ENCODE peak calls at places on chromosome 1, in four cellular contexts. I, G, Q and S are unnamed samples.

GRCh38 chr1:25615563-25616079 is 970 bp upstream of the MAN1C1 start:
- DNase-seq in I (no peak), G (no peak), Q (peak; percentile 11), S (no peak)

GRCh38 chr1:60678381-60678780 is 404.0 kb upstream of the NFIA start:
- DNase-seq in I (no peak), G (no peak), Q (no peak), S (no peak)

GRCh38 chr1:225866981-225867380 is 15.2 kb downstream of the TMEM63A start:
- DNase-seq in I (no peak), G (no peak), Q (no peak), S (no peak)

GRCh38 chr1:77888071-77888428 is 374 bp upstream of the NEXN start:
- DNase-seq in I (no peak), G (no peak), Q (peak; percentile 95), S (no peak)

GRCh38 chr1:15323351-15323988 is 76.4 kb downstream of the FHAD1 start:
- DNase-seq in I (peak; percentile 70), G (peak; percentile 85), Q (peak; percentile 80), S (peak; percentile 72)

GRCh38 chr1:91283421-91283726 is 121.3 kb downstream of the HFM1 start:
- DNase-seq in I (no peak), G (no peak), Q (no peak), S (no peak)

GRCh38 chr1:151545542-151545941 is 5.4 kb downstream of the TUFT1 start:
- DNase-seq in I (no peak), G (no peak), Q (no peak), S (no peak)

GRCh38 chr1:64881281-64881680 is 85.1 kb downstream of the JAK1 start:
- DNase-seq in I (no peak), G (no peak), Q (no peak), S (no peak)

GRCh38 chr1:210416049-210416448 is 87.3 kb downstream of the HHAT start:
- DNase-seq in I (no peak), G (no peak), Q (no peak), S (no peak)

GRCh38 chr1:4172659-4173599 is 272.9 kb upstream of the C1orf174 start:
- DNase-seq in I (no peak), G (no peak), Q (no peak), S (no peak)

GRCh38 chr1:48182441-48182840 is 40.1 kb upstream of the SLC5A9 start:
- DNase-seq in I (no peak), G (no peak), Q (no peak), S (no peak)

GRCh38 chr1:106879538-106879937 is 176.9 kb upstream of the PRMT6 start:
- DNase-seq in I (peak; percentile 48), G (no peak), Q (peak; percentile 2), S (peak; percentile 58)

GRCh38 chr1:67031121-67031520 is 22.8 kb downstream of the SLC35D1 start:
- DNase-seq in I (peak; percentile 16), G (no peak), Q (no peak), S (no peak)

GRCh38 chr1:28640766-28641165 is 2.1 kb downstream of the TAF12 start:
- DNase-seq in I (no peak), G (no peak), Q (no peak), S (no peak)

GRCh38 chr1:83516369-83516768 is 482.6 kb downstream of the TTLL7 start:
- DNase-seq in I (no peak), G (no peak), Q (peak; percentile 31), S (no peak)

GRCh38 chr1:64502924-64503323 is 33.0 kb downstream of the CACHD1 start:
- DNase-seq in I (no peak), G (no peak), Q (no peak), S (no peak)

GRCh38 chr1:155062702-155063411 is 683 bp upstream of the EFNA4 start:
- DNase-seq in I (peak; percentile 35), G (peak; percentile 68), Q (peak; percentile 44), S (peak; percentile 59)

GRCh38 chr1:108829498-108829916 is 27.4 kb downstream of the AKNAD1 start:
- DNase-seq in I (no peak), G (no peak), Q (peak; percentile 71), S (peak; percentile 52)

GRCh38 chr1:55542901-55543504 is 327.8 kb upstream of the USP24 start:
- DNase-seq in I (no peak), G (no peak), Q (peak; percentile 68), S (no peak)

GRCh38 chr1:176552217-176552974 is 89.4 kb downstream of the PAPPA2 start:
- DNase-seq in I (no peak), G (no peak), Q (no peak), S (no peak)

GRCh38 chr1:89660086-89660946 is 27.4 kb downstream of the LRRC8C start:
- DNase-seq in I (no peak), G (no peak), Q (no peak), S (no peak)

GRCh38 chr1:172167801-172168596 is 252.5 kb upstream of the C1orf105 start:
- DNase-seq in I (no peak), G (no peak), Q (peak; percentile 85), S (no peak)

GRCh38 chr1:219176168-219176567 is 2.5 kb downstream of the LYPLAL1 start:
- DNase-seq in I (no peak), G (no peak), Q (no peak), S (no peak)
- H3K27ac ChIP-seq in I (peak overlapping the region; percentile 90), G (no peak overlapping the region), Q (no peak overlapping the region), S (peak overlapping the region; percentile 96)

DNA sequence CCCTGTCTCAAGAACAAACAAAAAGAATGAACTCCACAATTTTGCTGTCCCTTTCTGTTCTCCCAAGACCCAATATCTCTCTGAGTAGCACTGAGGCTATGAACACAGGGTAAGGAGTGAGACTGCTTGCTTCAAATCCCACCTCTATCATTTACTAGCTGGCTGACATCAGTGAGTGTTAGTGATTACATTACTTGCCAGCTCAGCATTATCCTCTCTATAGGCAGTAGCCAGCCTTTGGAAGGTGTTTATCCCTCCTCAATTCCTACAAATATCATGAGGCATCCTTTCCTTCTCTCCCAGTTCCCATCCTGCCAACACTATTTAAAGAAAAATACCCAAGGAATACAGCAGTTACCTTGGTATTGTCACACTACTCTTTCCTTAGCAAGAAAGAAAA is 3.0 kb downstream of the PIK3C2B start:
- DNase-seq in I (no peak), G (no peak), Q (no peak), S (no peak)
- H3K4me1 ChIP-seq in I (peaks cover 39% of the 10 kb centered on the region), G (peaks cover 4% of the 10 kb centered on the region), Q (peaks cover 3% of the 10 kb centered on the region), S (peaks cover 20% of the 10 kb centered on the region)

GRCh38 chr1:217138173-217138838 is 415.1 kb upstream of the ESRRG start:
- DNase-seq in I (no peak), G (no peak), Q (no peak), S (no peak)

GRCh38 chr1:217139513-217139912 is 416.3 kb upstream of the ESRRG start:
- DNase-seq in I (no peak), G (no peak), Q (no peak), S (no peak)

GRCh38 chr1:217140041-217140901 is 417.0 kb upstream of the ESRRG start:
- DNase-seq in I (peak; percentile 21), G (no peak), Q (no peak), S (no peak)

GRCh38 chr1:217137210-217137871 is 414.1 kb upstream of the ESRRG start:
- DNase-seq in I (no peak), G (no peak), Q (no peak), S (no peak)

DNA sequence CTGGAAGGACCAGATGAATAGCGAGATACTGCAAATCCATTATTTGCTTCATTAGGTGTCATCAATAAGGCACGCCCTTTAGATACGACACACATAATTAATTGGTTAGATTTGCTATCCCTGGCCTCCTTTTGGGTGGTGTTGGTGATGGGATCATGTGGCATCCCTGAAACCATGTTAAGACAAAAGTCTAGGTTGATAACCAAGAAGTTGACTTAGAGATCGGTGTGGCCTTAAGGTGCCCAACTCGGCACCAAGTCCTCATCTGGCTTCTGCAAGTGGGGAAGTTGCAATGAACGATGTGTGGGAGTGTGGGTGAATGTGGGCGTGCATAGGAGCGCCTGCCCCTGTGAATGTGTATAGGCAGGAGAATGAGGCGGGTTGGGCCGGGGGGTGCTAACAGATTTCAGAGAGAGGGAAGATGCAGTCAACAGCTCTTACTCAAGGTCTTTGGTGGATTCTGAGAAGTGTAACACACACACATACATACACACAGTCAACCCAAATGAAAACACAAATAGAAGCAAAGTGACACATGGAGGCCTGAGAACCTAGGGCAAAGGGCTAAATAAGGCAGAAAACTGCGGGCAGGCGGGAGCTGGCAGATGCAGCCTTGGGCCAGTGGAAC is 415.7 kb upstream of the ESRRG start:
- DNase-seq in I (no peak), G (no peak), Q (no peak), S (no peak)
- H3K27me3 ChIP-seq in I (peaks cover 9% of the 10 kb centered on the region), G (no peaks in the 10 kb centered on the region), Q (peaks cover 20% of the 10 kb centered on the region), S (peaks cover 9% of the 10 kb centered on the region)

DNA sequence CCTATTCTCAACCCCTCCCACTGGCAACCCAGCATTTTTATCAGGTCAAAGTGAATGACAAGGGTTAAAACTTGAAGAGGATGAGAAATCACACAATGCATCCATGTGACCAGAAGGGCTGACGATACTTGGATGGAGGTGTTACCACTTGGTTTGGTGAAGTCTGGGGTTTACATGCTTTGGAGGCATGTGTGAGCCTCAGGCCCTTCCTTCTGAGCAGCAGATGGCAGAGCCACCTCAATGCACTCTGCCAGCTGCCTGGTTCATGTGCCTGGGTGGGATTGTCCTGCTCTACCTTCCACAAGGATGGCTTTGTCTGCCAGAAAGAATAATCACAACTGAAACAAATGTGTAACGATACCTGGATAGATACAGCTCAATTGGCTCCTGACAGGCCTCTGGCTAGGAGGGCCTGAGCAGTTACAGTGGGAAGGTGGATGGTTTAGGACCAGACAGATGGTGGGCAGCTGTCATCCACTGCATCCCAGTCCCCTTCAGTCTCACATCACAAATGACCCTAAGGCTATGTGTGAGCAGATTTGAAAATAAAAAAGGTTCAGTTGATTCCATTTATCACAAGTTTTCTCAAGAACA is 51.5 kb upstream of the CNIH3 start:
- DNase-seq in I (no peak), G (no peak), Q (no peak), S (no peak)
- H3K27ac ChIP-seq in I (no peak overlapping the region), G (no peak overlapping the region), Q (peak overlapping the region; percentile 29), S (peak overlapping the region; percentile 85)